ENCODE peak calls at places on chromosome 21, in nine cellular contexts. O is psoas muscle, B is BJ, Z is coronary artery, P is HFF-Myc, R is Peyer's patch, X is skeletal muscle cell, N is right atrium auricular region, V is kidney. G is an unnamed sample.

GRCh38 chr21:35611752-35612151 is 448.6 kb downstream of the SETD4 start:
- DNase-seq in P (no peak), X (no peak), V (no peak), O (no peak), Z (no peak), N (no peak), B (no peak), R (no peak), G (no peak)

GRCh38 chr21:35609263-35609662 is 451.1 kb downstream of the SETD4 start:
- DNase-seq in R (no peak), Z (no peak), V (no peak), N (no peak), P (no peak), B (no peak), X (no peak), O (no peak), G (no peak)

GRCh38 chr21:28770867-28771661 is 221.6 kb downstream of the LTN1 start:
- DNase-seq in P (no peak), B (peak), R (no peak), V (no peak), Z (no peak), N (no peak), O (no peak), X (no peak), G (no peak)

GRCh38 chr21:17679002-17679600 is 66.4 kb upstream of the BTG3 start:
- DNase-seq in P (peak), N (no peak), X (peak), B (peak), R (no peak), Z (no peak), V (no peak), O (no peak), G (no peak)

GRCh38 chr21:16181024-16181423 is 451.2 kb downstream of the USP25 start:
- DNase-seq in V (no peak), O (no peak), X (no peak), Z (no peak), P (no peak), R (no peak), N (no peak), B (no peak), G (no peak)

GRCh38 chr21:35585155-35585554 is 475.2 kb downstream of the SETD4 start:
- DNase-seq in R (no peak), Z (no peak), P (no peak), O (no peak), B (no peak), X (no peak), V (no peak), N (no peak), G (no peak)

GRCh38 chr21:28337319-28337718 is 655.4 kb downstream of the LTN1 start:
- DNase-seq in R (no peak), X (no peak), B (no peak), V (no peak), Z (no peak), N (no peak), P (peak), O (no peak), G (no peak)

GRCh38 chr21:29508311-29508710 is 209.6 kb downstream of the BACH1 start:
- DNase-seq in Z (no peak), R (no peak), B (no peak), P (no peak), O (no peak), X (no peak), N (no peak), V (no peak), G (no peak)

GRCh38 chr21:15254111-15254510 is 189.3 kb upstream of the NRIP1 start:
- DNase-seq in Z (no peak), N (no peak), O (no peak), V (no peak), P (no peak), X (no peak), R (no peak), B (no peak), G (no peak)

GRCh38 chr21:15654171-15654570 is 75.6 kb upstream of the USP25 start:
- DNase-seq in N (no peak), R (no peak), Z (no peak), O (no peak), B (no peak), P (no peak), X (no peak), V (no peak), G (no peak)

GRCh38 chr21:9730866-9731265 is 790.5 kb upstream of the TPTE start:
- DNase-seq in B (no peak), V (peak), R (no peak), O (no peak), P (no peak), Z (no peak), X (no peak), N (no peak), G (no peak)
- H3K4me3 ChIP-seq in B (no peak), V (no peak), R (no peak), O (no peak), P (no peak), Z (no peak), X (no peak), N (no peak), G (no peak)

GRCh38 chr21:39185157-39185556 is 1.9 kb upstream of the PSMG1 start:
- DNase-seq in P (no peak), V (no peak), N (no peak), Z (no peak), O (no peak), R (no peak), X (no peak), B (no peak), G (no peak)

GRCh38 chr21:39182016-39182415 is 1.2 kb downstream of the PSMG1 start:
- DNase-seq in O (no peak), V (no peak), N (no peak), B (no peak), Z (no peak), X (no peak), R (no peak), P (no peak), G (no peak)

GRCh38 chr21:39182484-39183271 is 573 bp downstream of the PSMG1 start:
- DNase-seq in B (no peak), Z (no peak), O (no peak), R (no peak), X (no peak), N (no peak), P (no peak), V (no peak), G (peak)

GRCh38 chr21:39183272-39184049 is at the start of gene PSMG1:
- DNase-seq in V (peak), B (peak), R (peak), N (peak), Z (peak), O (peak), P (peak), X (peak), G (peak)

DNA sequence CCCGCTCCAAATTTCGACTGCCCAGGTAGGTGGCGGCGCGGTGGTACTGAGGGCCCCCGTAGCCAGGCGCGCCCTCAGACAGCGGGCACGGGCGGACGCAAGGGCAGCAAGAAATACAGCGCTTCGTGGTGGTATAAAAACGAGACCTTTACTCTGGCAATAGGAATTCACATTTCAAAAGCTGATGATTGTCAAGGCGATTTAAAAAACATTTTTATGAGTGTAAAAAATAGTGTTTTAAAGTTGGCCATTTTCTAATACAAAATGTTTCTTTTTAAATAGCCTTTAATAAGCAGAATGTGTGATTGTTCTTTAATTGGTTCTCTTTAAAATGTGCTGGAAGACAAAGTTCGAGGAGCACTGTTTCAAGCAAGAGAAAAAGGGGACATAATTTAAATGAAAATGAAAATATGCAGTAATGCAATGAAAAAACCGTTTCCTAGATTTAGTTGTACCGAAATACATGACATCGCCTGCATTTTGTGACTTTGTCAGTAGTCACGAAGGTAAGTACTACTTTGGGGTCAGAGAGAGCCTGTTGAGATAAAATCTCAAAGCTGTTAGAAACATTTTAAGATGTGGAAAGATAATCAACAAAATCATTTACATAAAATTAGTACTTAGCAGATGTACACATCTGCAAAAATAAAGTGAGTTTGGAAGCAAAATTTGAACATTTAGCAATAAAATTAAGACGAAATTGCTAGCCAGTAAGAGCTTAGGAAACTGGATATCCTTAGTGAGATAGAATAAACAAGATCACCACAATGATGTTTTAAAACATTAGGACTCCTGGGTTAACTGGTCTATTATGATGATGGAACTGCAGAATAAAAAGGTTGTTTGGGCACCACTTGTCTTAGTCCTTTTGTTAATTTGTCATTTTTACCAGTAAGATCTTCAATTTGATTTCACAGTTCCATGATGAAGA is 1.1 kb upstream of the PSMG1 start:
- DNase-seq in Z (no peak), V (no peak), B (no peak), X (no peak), O (no peak), P (no peak), R (no peak), N (no peak), G (no peak)
- H3K4me3 ChIP-seq in Z (peak), V (peak), B (peak), X (peak), O (peak), P (peak), R (peak), N (peak), G (peak)

GRCh38 chr21:22164912-22165311 is 1166.7 kb downstream of the NCAM2 start:
- DNase-seq in O (no peak), P (no peak), X (no peak), Z (no peak), N (no peak), V (no peak), B (no peak), R (no peak), G (no peak)
- H3K4me3 ChIP-seq in O (no peak), P (no peak), X (no peak), Z (no peak), N (no peak), V (no peak), B (no peak), R (no peak), G (no peak)

GRCh38 chr21:25560151-25560783 is 47.0 kb downstream of the MRPL39 start:
- DNase-seq in P (no peak), O (no peak), Z (no peak), V (no peak), N (no peak), X (no peak), R (no peak), B (no peak), G (no peak)
- H3K4me3 ChIP-seq in P (no peak), O (no peak), Z (no peak), V (no peak), N (no peak), X (no peak), R (no peak), B (no peak), G (no peak)

GRCh38 chr21:45019076-45019886 is 55.1 kb upstream of the ADARB1 start:
- DNase-seq in R (no peak), Z (no peak), V (peak), X (no peak), B (no peak), P (no peak), O (peak), N (no peak), G (peak)
- H3K4me3 ChIP-seq in R (peak), Z (peak), V (no peak), X (no peak), B (peak), P (no peak), O (peak), N (peak), G (no peak)

GRCh38 chr21:41369915-41370839 is 8.3 kb downstream of the MX2 start:
- DNase-seq in O (no peak), X (no peak), R (peak), B (no peak), P (no peak), N (no peak), V (no peak), Z (no peak), G (peak)
- H3K4me3 ChIP-seq in O (peak), X (no peak), R (peak), B (no peak), P (no peak), N (no peak), V (peak), Z (peak), G (peak)

GRCh38 chr21:33914188-33914587 is 1.4 kb downstream of the ATP5PO start:
- DNase-seq in N (no peak), X (no peak), B (no peak), Z (no peak), R (no peak), V (no peak), P (no peak), O (no peak), G (no peak)
- H3K4me3 ChIP-seq in N (peak), X (no peak), B (no peak), Z (no peak), R (no peak), V (peak), P (peak), O (peak), G (no peak)

GRCh38 chr21:41641510-41641815 is 125.4 kb downstream of the RIPK4 start:
- DNase-seq in P (no peak), N (no peak), X (no peak), V (no peak), B (no peak), Z (no peak), O (no peak), R (no peak), G (no peak)
- H3K4me3 ChIP-seq in P (no peak), N (no peak), X (no peak), V (no peak), B (no peak), Z (peak), O (no peak), R (no peak), G (no peak)

GRCh38 chr21:38837806-38838461 is 32.2 kb downstream of the ETS2 start:
- DNase-seq in N (no peak), X (no peak), R (no peak), P (no peak), O (no peak), V (no peak), B (no peak), Z (no peak), G (no peak)

GRCh38 chr21:38833122-38833521 is 27.4 kb downstream of the ETS2 start:
- DNase-seq in B (no peak), O (no peak), P (no peak), R (no peak), X (no peak), Z (no peak), N (no peak), V (no peak), G (no peak)

GRCh38 chr21:38832664-38833063 is 26.9 kb downstream of the ETS2 start:
- DNase-seq in O (no peak), X (no peak), N (no peak), Z (no peak), B (no peak), P (no peak), V (no peak), R (no peak), G (no peak)

GRCh38 chr21:38831526-38832467 is 26.1 kb downstream of the ETS2 start:
- DNase-seq in R (peak), X (peak), P (peak), B (peak), O (peak), V (peak), N (peak), Z (peak), G (no peak)

GRCh38 chr21:38834725-38835124 is 29.0 kb downstream of the ETS2 start:
- DNase-seq in Z (peak), B (no peak), V (no peak), R (no peak), P (no peak), N (no peak), X (no peak), O (no peak), G (no peak)
- H3K4me3 ChIP-seq in Z (no peak), B (no peak), V (no peak), R (no peak), P (no peak), N (no peak), X (no peak), O (no peak), G (no peak)

GRCh38 chr21:42198949-42199348 is 20.0 kb upstream of the ABCG1 start:
- DNase-seq in R (no peak), N (no peak), X (no peak), V (no peak), B (no peak), O (no peak), Z (no peak), P (no peak), G (no peak)
- H3K4me3 ChIP-seq in R (no peak), N (no peak), X (no peak), V (no peak), B (no peak), O (no peak), Z (peak), P (no peak), G (peak)